ENCODE peak calls at places on chromosome 4, in eight cellular contexts. T is dorsolateral prefrontal cortex, W is endothelial cell, E is MCF 10A, J is ecto neural progenitor cell, U is uterus, B is H9, N is NCI-H2107. I is an unnamed sample.

GRCh38 chr4:174696657-174697056 is 132.4 kb downstream of the GLRA3 start:
- DNase-seq in B (no peak), W (no peak), T (no peak), U (no peak), N (no peak), E (no peak), J (no peak), I (no peak)

GRCh38 chr4:119729815-119730643 is 101.4 kb upstream of the PDE5A start:
- DNase-seq in U (no peak), W (no peak), E (peak), N (no peak), T (no peak), J (no peak), B (no peak), I (no peak)

GRCh38 chr4:141246683-141247429 is 26.2 kb downstream of the ZNF330 start:
- DNase-seq in T (no peak), J (no peak), B (no peak), U (no peak), N (no peak), W (no peak), E (no peak), I (no peak)

GRCh38 chr4:118683513-118683912 is 1.7 kb upstream of the METTL14 start:
- DNase-seq in E (peak), N (no peak), T (no peak), U (no peak), B (peak), W (no peak), J (no peak), I (no peak)

GRCh38 chr4:10173039-10173753 is 56.6 kb upstream of the WDR1 start:
- DNase-seq in U (peak), E (peak), N (no peak), T (no peak), W (no peak), B (peak), J (no peak), I (peak)

GRCh38 chr4:80229128-80229527 is 31.8 kb downstream of the PRDM8 start:
- DNase-seq in E (no peak), J (no peak), T (no peak), U (no peak), B (no peak), N (no peak), W (no peak), I (no peak)

GRCh38 chr4:156941940-156942548 is 29.6 kb downstream of the PDGFC start:
- DNase-seq in T (no peak), J (peak), W (peak), E (peak), N (no peak), U (peak), B (peak), I (peak)

GRCh38 chr4:180726611-180727010 is 1516.6 kb upstream of the TENM3 start:
- DNase-seq in W (no peak), N (no peak), B (no peak), U (no peak), T (no peak), E (no peak), J (no peak), I (no peak)

GRCh38 chr4:87017580-87018061 is 82.8 kb downstream of the AFF1 start:
- DNase-seq in B (no peak), U (no peak), T (no peak), N (no peak), E (peak), J (no peak), W (no peak), I (no peak)

GRCh38 chr4:110510955-110511544 is 35.1 kb downstream of the ENPEP start:
- DNase-seq in J (no peak), T (no peak), B (no peak), W (no peak), E (peak), U (no peak), N (no peak), I (peak)

GRCh38 chr4:12319765-12320164 is 891.1 kb upstream of the HS3ST1 start:
- DNase-seq in B (no peak), J (no peak), T (no peak), N (no peak), U (no peak), W (no peak), E (peak), I (no peak)

GRCh38 chr4:60315586-60315985 is 884.5 kb upstream of the ADGRL3 start:
- DNase-seq in T (no peak), U (no peak), W (no peak), N (no peak), E (no peak), B (no peak), J (no peak), I (no peak)

GRCh38 chr4:24999392-25000104 is 31.2 kb downstream of the LGI2 start:
- DNase-seq in W (no peak), B (no peak), N (no peak), U (peak), J (no peak), T (no peak), E (no peak), I (no peak)

GRCh38 chr4:179307297-179308136 is 1865.3 kb upstream of the AGA start:
- DNase-seq in E (peak), T (no peak), J (peak), U (no peak), W (peak), B (peak), N (no peak), I (no peak)

GRCh38 chr4:42306221-42307109 is 90.8 kb upstream of the SHISA3 start:
- DNase-seq in U (no peak), B (no peak), T (no peak), E (peak), W (no peak), J (no peak), N (no peak), I (no peak)

GRCh38 chr4:71816676-71817303 is 32.9 kb upstream of the GC start:
- DNase-seq in N (no peak), E (no peak), T (no peak), B (no peak), J (no peak), U (no peak), W (no peak), I (no peak)

GRCh38 chr4:158130204-158130603 is 42.6 kb downstream of the GASK1B start:
- DNase-seq in J (no peak), T (no peak), E (no peak), U (no peak), B (no peak), N (no peak), W (no peak), I (no peak)

GRCh38 chr4:142719854-142720541 is 126.1 kb downstream of the INPP4B start:
- DNase-seq in U (no peak), W (no peak), T (no peak), B (no peak), N (no peak), J (no peak), E (peak), I (no peak)

GRCh38 chr4:54959656-54960055 is 165.7 kb downstream of the KDR start:
- DNase-seq in W (no peak), B (no peak), T (no peak), E (no peak), N (no peak), J (no peak), U (no peak), I (peak)

GRCh38 chr4:108466936-108467902 is 153.2 kb upstream of the RPL34 start:
- DNase-seq in J (no peak), T (no peak), B (no peak), U (no peak), N (no peak), W (no peak), E (peak), I (peak)

GRCh38 chr4:48912349-48912748 is 5.8 kb upstream of the OCIAD2 start:
- DNase-seq in U (no peak), B (no peak), E (no peak), J (no peak), N (no peak), W (no peak), T (no peak), I (no peak)

GRCh38 chr4:183563874-183564273 is 59.0 kb downstream of the ING2 start:
- DNase-seq in N (no peak), W (no peak), T (no peak), J (no peak), B (no peak), E (peak), U (no peak), I (peak)

GRCh38 chr4:23061431-23061830 is 368.7 kb downstream of the GBA3 start:
- DNase-seq in J (no peak), N (no peak), W (no peak), E (no peak), T (no peak), B (no peak), U (no peak), I (no peak)

GRCh38 chr4:99617374-99617773 is 40.3 kb downstream of the C4orf54 start:
- DNase-seq in E (peak), J (no peak), B (no peak), U (no peak), W (no peak), T (no peak), N (no peak), I (no peak)